ENCODE peak calls at places on chromosomes 13 and 19, in ten cellular contexts. O is WTC11; H is uterus; D is esophagus squamous epithelium; S is Calu3; N is thoracic aorta; Z is progenitor cell of endocrine pancreas; K is CD4-positive, alpha-beta T cell; E is OCI-LY7; I is lung. B is an unnamed sample.
A peak's percentile ranks its signal among the peaks of the same experiment; 100 is the strongest.

GRCh38 chr13:50676602-50677001 is 166.9 kb downstream of the DLEU7 start:
- DNase-seq in D (no peak), H (no peak), E (peak; percentile 9), I (no peak), S (peak; percentile 4), N (no peak), Z (no peak), O (no peak), K (no peak), B (no peak)

GRCh38 chr13:74104661-74105275 is 29.4 kb downstream of the KLF12 start:
- DNase-seq in S (no peak), D (no peak), N (no peak), I (no peak), O (no peak), H (no peak), E (no peak), Z (no peak), K (no peak), B (no peak)

GRCh38 chr13:30963794-30964193 is 31.3 kb downstream of the TEX26 start:
- DNase-seq in K (no peak), E (no peak), H (no peak), I (peak; percentile 38), D (no peak), O (no peak), S (peak; percentile 42), Z (no peak), N (no peak), B (no peak)

GRCh38 chr19:57363734-57364181 is 407 bp downstream of the TRAPPC2B start:
- DNase-seq in O (no peak), I (no peak), S (peak; percentile 12), H (no peak), Z (no peak), K (no peak), E (peak; percentile 17), D (no peak), N (no peak), B (no peak)

GRCh38 chr13:37475966-37476365 is 122.6 kb downstream of the POSTN start:
- DNase-seq in Z (no peak), N (no peak), I (no peak), D (no peak), O (no peak), K (no peak), S (no peak), H (no peak), E (no peak), B (no peak)

GRCh38 chr13:61685683-61686013 is 270.0 kb upstream of the PCDH20 start:
- DNase-seq in E (no peak), Z (no peak), D (no peak), I (no peak), H (no peak), K (no peak), N (no peak), O (peak; percentile 28), S (no peak), B (no peak)

GRCh38 chr13:23367907-23368306 is 65.6 kb downstream of the SACS start:
- DNase-seq in I (no peak), D (no peak), K (no peak), S (no peak), N (no peak), Z (no peak), E (no peak), O (no peak), H (no peak), B (no peak)

GRCh38 chr19:43464089-43464775 is 1.2 kb downstream of the LYPD3 start:
- DNase-seq in H (peak; percentile 84), N (peak; percentile 48), D (peak; percentile 63), E (peak; percentile 66), K (no peak), Z (peak; percentile 39), O (peak; percentile 80), S (peak; percentile 75), I (peak; percentile 70), B (peak; percentile 76)

GRCh38 chr19:33705090-33705847 is 83.5 kb downstream of the CHST8 start:
- DNase-seq in O (peak; percentile 53), K (no peak), H (no peak), D (no peak), N (no peak), S (no peak), E (no peak), I (no peak), Z (no peak), B (no peak)
- TF ChIP-seq CTCF in O (no peak), K (no peak), H (no peak), D (no peak), N (no peak), S (no peak), E (peak; percentile 22), I (no peak), Z (peak; percentile 24), B (peak; percentile 7)

DNA sequence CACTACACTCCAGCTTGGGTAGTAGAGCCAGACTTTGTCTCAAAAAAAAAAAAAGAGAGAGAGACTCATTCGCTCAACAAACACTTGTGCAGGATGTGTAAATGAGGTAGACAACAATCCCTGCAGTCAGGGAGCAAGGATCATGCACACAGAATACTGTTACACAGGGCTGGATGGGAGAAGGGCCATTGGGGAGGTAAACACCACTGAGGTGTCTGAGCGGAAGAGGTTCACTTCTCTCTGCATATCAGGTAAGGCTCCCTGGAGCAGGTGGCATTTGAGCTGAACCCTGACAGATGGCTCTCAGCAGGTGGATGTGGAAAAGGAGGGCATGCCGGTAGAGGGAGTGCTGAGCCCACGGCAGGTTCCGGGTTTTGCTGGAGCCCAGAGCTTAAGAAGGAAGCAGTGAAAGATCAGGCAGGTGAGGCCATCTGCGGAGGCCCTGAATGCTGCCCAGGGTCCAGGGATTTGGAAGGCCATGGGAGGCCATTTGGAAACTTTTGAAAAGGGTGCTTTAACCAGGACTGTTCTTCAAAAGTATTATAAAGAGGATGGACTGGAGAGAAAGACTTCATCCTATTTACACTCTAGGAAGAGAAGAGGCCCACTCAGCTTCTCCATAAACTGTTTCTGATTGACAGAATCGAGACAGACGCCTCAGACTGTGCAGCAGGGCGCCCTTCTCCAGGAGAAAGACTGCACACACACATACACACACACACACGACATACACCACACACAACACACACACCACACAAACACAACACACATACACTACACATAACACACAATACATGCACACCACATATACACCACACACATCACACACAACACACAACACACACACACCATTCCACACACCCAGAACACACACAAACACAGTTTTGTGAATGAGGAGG is 199.4 kb downstream of the USP12 start:
- DNase-seq in E (peak; percentile 53), Z (no peak), I (no peak), H (no peak), O (peak; percentile 61), K (no peak), S (peak; percentile 62), D (no peak), N (no peak), B (no peak)
- TF ChIP-seq CTCF in E (peak; percentile 68), Z (peak; percentile 58), I (no peak), H (no peak), O (peak; percentile 15), K (peak; percentile 28), S (peak; percentile 30), D (no peak), N (no peak), B (peak; percentile 43)

GRCh38 chr13:46315491-46316075 is 71.5 kb downstream of the RUBCNL start:
- DNase-seq in O (no peak), Z (no peak), I (no peak), H (no peak), D (no peak), N (no peak), S (no peak), E (no peak), K (no peak), B (no peak)

GRCh38 chr13:46315036-46315435 is 72.0 kb downstream of the RUBCNL start:
- DNase-seq in Z (no peak), D (no peak), H (no peak), E (no peak), N (no peak), I (no peak), O (no peak), S (no peak), K (no peak), B (no peak)

GRCh38 chr13:46313441-46314257 is 73.4 kb downstream of the RUBCNL start:
- DNase-seq in E (no peak), K (no peak), D (no peak), O (no peak), S (no peak), Z (no peak), N (no peak), H (no peak), I (no peak), B (no peak)

GRCh38 chr13:46314587-46314986 is 72.5 kb downstream of the RUBCNL start:
- DNase-seq in N (no peak), D (no peak), O (no peak), S (no peak), K (no peak), Z (no peak), I (no peak), E (no peak), H (no peak), B (no peak)

DNA sequence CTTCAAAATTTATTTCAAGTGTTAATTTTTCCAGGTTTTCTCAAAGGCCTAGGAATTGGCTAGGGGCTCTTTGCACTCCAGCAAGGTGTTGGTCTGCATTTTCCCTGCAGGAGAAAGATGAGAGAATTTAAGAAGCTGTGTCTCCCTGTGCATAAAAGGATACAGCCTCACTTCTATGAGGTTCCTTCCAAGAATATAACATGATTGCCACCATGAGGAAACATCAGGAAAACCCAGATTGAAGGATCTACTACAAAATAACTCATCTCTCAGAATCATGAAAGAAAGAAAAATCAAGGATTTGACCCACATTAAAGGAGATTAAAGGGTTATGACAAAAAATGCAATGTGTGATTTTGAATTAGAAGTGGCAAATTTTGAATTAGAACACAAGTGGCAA is 69.9 kb downstream of the RUBCNL start:
- DNase-seq in H (no peak), D (no peak), O (no peak), I (no peak), K (no peak), N (no peak), E (no peak), Z (no peak), S (no peak), B (no peak)
- TF ChIP-seq CTCF in H (no peak), D (no peak), O (no peak), I (no peak), K (no peak), N (no peak), E (no peak), Z (no peak), S (no peak), B (no peak)

GRCh38 chr19:55383279-55383788 is 758 bp downstream of the TMEM238 start:
- DNase-seq in K (no peak), D (no peak), Z (no peak), S (no peak), N (no peak), E (no peak), I (no peak), H (no peak), O (no peak), B (no peak)

GRCh38 chr19:55382522-55383054 is 1.5 kb downstream of the TMEM238 start:
- DNase-seq in D (no peak), E (no peak), N (no peak), H (no peak), S (no peak), K (no peak), O (no peak), Z (no peak), I (no peak), B (no peak)

GRCh38 chr19:55385236-55385748 is 440 bp upstream of the RPL28 start:
- DNase-seq in I (peak; percentile 98), D (peak; percentile 78), E (peak; percentile 96), S (peak; percentile 97), Z (peak; percentile 90), H (peak; percentile 98), K (peak; percentile 98), N (peak; percentile 95), O (peak; percentile 98), B (no peak)

GRCh38 chr19:55384576-55385235 is 614 bp upstream of the TMEM238 start:
- DNase-seq in N (no peak), Z (no peak), O (no peak), I (peak; percentile 46), H (peak; percentile 31), E (peak; percentile 63), K (peak; percentile 24), D (no peak), S (peak; percentile 34), B (no peak)

DNA sequence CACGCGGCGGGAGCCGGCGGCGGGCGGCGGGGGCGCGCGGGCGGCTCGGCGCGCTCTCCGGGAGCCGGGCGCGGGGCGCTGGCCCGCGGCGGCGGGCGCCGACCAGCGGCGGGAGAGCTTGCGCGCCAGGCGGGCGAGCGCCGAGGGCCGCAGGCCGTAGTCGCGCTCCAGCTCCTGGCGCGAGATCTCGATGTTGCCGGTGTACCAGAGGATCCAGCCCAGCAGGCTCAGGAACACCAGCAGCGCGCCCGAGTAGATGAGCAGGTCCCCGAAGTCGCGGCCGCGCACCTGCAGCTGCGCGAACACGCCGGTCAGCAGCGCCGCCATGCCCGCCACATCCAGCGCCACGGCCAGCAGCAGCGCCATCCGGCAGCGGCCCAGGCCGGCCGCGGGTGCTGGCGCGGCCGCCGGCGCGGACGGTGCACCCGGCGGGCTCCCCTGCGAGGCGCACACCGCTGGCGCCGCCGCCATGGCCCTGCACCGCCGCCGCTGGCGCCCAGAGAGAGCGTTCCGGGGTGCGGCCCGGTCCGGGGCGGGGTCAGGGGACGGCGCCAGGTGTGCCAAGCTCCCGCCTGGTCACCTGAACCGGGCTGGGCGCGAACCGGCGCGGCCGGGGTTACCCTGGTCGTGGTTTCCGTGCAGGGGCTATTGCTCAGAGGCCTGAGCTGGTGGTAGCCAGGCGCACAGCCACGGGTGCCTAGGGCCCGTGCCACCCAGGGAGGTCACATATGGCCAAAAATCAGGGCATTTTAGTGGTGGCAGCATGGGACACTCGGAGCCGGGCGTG is at the start of gene TMEM238:
- DNase-seq in S (peak; percentile 83), K (no peak), I (peak; percentile 56), N (no peak), O (peak; percentile 73), D (no peak), Z (peak; percentile 62), E (peak; percentile 87), H (peak; percentile 55), B (no peak)
- TF ChIP-seq CTCF in S (no peak), K (no peak), I (no peak), N (no peak), O (no peak), D (no peak), Z (peak; percentile 18), E (peak; percentile 14), H (no peak), B (no peak)